ENCODE peak calls at places on chromosome 11, in six cellular contexts. One of them, this sample, is unnamed.

GRCh38 chr11:69637956-69638871 is 2.7 kb upstream of the CCND1 start:
- DNase-seq in GM12864: no peak
- DNase-seq in body of pancreas: peak
- DNase-seq in PC-9: peak
- DNase-seq in AG04450: no peak
- DNase-seq in Panc1: no peak
- DNase-seq in this sample: no peak

GRCh38 chr11:121591405-121592033 is 138.8 kb upstream of the SORL1-AS1 start:
- DNase-seq in GM12864: no peak
- DNase-seq in body of pancreas: peak
- DNase-seq in PC-9: no peak
- DNase-seq in AG04450: peak
- DNase-seq in Panc1: peak
- DNase-seq in this sample: no peak

GRCh38 chr11:78940500-78941225 is 366.0 kb upstream of the NARS2 start:
- DNase-seq in GM12864: no peak
- DNase-seq in body of pancreas: no peak
- DNase-seq in PC-9: no peak
- DNase-seq in AG04450: no peak
- DNase-seq in Panc1: no peak
- DNase-seq in this sample: no peak

GRCh38 chr11:64742087-64742939 is 1.6 kb downstream of the RASGRP2 start:
- DNase-seq in GM12864: no peak
- DNase-seq in body of pancreas: no peak
- DNase-seq in PC-9: no peak
- DNase-seq in AG04450: no peak
- DNase-seq in Panc1: no peak
- DNase-seq in this sample: no peak

GRCh38 chr11:81007046-81007445 is 1566.2 kb upstream of the TENM4 start:
- DNase-seq in GM12864: no peak
- DNase-seq in body of pancreas: no peak
- DNase-seq in PC-9: peak
- DNase-seq in AG04450: no peak
- DNase-seq in Panc1: no peak
- DNase-seq in this sample: no peak

GRCh38 chr11:89458646-89459045 is 32.5 kb downstream of the NOX4 start:
- DNase-seq in GM12864: no peak
- DNase-seq in body of pancreas: no peak
- DNase-seq in PC-9: no peak
- DNase-seq in AG04450: no peak
- DNase-seq in Panc1: no peak
- DNase-seq in this sample: peak

GRCh38 chr11:69220581-69221051 is 64.9 kb downstream of the SMIM38 start:
- DNase-seq in GM12864: no peak
- DNase-seq in body of pancreas: peak
- DNase-seq in PC-9: no peak
- DNase-seq in AG04450: no peak
- DNase-seq in Panc1: no peak
- DNase-seq in this sample: no peak

GRCh38 chr11:129729823-129730222 is 85.8 kb upstream of the TMEM45B start:
- DNase-seq in GM12864: no peak
- DNase-seq in body of pancreas: no peak
- DNase-seq in PC-9: no peak
- DNase-seq in AG04450: no peak
- DNase-seq in Panc1: no peak
- DNase-seq in this sample: no peak

GRCh38 chr11:5550440-5551095 is 2.2 kb upstream of the OR52H1 start:
- DNase-seq in GM12864: no peak
- DNase-seq in body of pancreas: no peak
- DNase-seq in PC-9: peak
- DNase-seq in AG04450: peak
- DNase-seq in Panc1: peak
- DNase-seq in this sample: peak

GRCh38 chr11:62077136-62077535 is 46.7 kb upstream of the INCENP start:
- DNase-seq in GM12864: no peak
- DNase-seq in body of pancreas: no peak
- DNase-seq in PC-9: no peak
- DNase-seq in AG04450: no peak
- DNase-seq in Panc1: no peak
- DNase-seq in this sample: no peak

DNA sequence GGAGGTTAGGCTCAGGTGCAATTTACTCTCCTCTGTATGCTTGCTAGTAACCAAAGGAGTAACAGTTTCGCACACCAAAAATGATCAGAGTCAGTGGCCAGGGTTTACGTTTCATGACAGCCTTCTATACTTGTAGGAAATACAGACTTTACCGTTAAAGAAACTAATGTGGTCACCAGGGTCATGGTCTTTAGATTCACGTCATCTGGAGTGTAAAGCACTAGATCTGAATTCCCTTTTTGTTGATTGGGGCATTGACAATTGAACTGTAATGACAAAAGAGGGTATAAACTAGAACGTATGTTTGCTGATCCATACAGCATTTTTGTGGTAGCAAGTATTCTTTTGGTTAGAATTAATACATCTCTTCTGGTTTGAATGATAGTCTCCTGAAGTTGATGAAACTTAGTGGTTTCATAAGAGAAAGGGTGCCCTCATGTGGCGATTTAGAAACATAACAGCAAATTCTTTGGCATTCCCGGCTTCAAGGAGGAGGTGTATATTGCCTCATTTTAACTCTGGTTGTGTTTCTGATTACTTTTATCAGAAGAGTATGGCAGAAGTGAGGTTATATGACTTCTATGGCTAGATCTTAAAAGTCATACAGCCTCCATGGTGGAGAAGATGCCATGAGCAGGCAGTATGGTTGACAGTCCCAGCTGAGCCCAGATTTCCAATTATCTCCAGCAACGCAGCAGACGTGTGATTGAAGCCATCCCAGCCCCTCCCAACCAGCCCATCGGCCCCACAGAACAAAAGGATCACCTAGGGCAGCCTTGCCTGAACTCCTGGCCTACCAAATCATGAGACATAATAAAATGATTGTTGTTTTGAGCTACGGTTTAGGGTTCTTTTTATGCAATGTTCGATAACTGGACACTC is 35.1 kb downstream of the MMP7 start:
- DNase-seq in GM12864: peak
- DNase-seq in body of pancreas: peak
- DNase-seq in PC-9: peak
- DNase-seq in AG04450: peak
- DNase-seq in Panc1: peak
- DNase-seq in this sample: peak
- H3K4me3 ChIP-seq in GM12864: no peak
- H3K4me3 ChIP-seq in body of pancreas: no peak
- H3K4me3 ChIP-seq in PC-9: no peak
- H3K4me3 ChIP-seq in AG04450: no peak
- H3K4me3 ChIP-seq in Panc1: peak
- H3K4me3 ChIP-seq in this sample: no peak

DNA sequence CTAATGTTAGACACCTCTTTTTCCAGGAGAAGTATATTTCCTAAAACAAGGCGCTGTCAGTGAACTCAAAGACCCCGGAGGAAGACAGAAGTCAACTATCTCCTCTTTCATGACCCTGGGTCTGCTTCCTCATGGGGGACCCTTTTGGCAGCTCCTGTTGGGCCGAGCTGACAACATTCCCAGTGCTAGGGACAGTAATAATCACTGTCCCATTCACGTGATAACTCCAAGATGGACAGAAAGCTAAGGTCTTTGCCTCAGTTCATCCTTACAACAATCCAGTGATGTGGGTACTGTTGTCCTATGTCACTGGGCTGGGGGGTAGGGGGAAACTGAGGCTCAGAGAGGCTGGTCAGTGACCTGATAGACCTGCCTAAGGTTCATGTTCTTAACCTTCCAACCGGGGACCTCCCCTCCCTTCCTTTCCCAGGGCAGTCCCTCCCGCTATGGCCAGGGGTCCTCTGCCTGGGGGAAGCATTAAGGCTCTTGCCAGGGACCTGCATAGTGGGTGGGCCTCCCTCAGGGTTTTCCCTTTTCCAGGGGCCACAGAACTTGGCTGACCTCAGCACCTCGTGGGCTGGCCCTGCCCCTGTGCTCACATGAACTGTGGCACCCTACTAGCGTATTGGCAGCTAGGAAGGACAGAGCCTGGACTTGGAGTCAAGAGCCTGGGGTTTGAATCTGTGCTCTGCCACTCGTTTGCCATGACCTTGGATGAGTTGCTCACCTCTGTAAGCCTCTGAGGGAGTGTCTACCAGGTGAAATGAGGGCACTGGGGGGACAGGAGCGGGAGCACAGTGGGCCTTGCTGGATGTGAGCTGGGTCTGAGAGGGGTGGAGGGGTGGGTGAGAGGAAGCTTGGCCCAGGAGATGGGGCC is 53.6 kb downstream of the LRRC32 start:
- DNase-seq in GM12864: no peak
- DNase-seq in body of pancreas: no peak
- DNase-seq in PC-9: no peak
- DNase-seq in AG04450: no peak
- DNase-seq in Panc1: no peak
- DNase-seq in this sample: no peak
- TF ChIP-seq CTCF in GM12864: no peak
- TF ChIP-seq CTCF in body of pancreas: no peak
- TF ChIP-seq CTCF in PC-9: no peak
- TF ChIP-seq CTCF in AG04450: no peak
- TF ChIP-seq CTCF in Panc1: no peak
- TF ChIP-seq CTCF in this sample: no peak

DNA sequence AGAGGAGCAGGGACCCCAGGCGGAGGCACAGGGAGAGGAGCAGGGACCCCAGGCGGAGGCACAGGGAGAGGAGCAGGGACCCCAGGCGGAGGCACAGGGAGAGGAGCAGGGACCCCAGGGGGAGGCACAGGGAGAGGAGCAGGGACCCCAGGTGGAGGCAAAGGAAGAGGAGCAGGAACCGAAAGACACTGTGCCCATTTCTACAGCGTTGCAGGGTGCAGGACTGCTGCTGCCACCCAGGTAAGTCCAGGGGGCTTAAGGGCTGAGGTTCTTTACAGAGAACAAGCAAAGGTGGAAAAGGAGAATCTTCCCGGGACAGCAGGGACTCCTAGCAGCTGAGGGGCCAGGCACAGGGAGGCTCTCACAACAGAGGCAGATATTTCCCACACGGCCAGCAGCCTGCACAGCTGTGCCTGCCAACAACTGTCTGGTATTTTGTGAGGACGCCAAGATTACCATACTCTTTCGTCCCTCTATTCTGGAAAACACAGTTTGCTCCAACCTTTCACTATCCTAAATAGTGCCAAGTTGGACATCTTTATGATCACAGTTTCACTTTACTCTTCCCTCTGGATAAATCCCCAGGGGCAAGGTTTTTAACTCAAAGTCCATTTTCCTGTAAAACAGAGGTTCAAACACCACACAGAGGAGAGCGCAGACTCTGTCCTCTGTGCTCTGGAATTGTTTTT is 39.4 kb downstream of the SHANK2 start:
- DNase-seq in GM12864: no peak
- DNase-seq in body of pancreas: no peak
- DNase-seq in PC-9: no peak
- DNase-seq in AG04450: no peak
- DNase-seq in Panc1: no peak
- DNase-seq in this sample: no peak
- H3K4me3 ChIP-seq in GM12864: no peak
- H3K4me3 ChIP-seq in body of pancreas: no peak
- H3K4me3 ChIP-seq in PC-9: no peak
- H3K4me3 ChIP-seq in AG04450: no peak
- H3K4me3 ChIP-seq in Panc1: no peak
- H3K4me3 ChIP-seq in this sample: no peak

GRCh38 chr11:45091563-45092392 is 54.7 kb upstream of the PRDM11 start:
- DNase-seq in GM12864: no peak
- DNase-seq in body of pancreas: no peak
- DNase-seq in PC-9: peak
- DNase-seq in AG04450: no peak
- DNase-seq in Panc1: no peak
- DNase-seq in this sample: no peak

GRCh38 chr11:45089251-45089650 is 57.2 kb upstream of the PRDM11 start:
- DNase-seq in GM12864: no peak
- DNase-seq in body of pancreas: peak
- DNase-seq in PC-9: peak
- DNase-seq in AG04450: peak
- DNase-seq in Panc1: no peak
- DNase-seq in this sample: no peak

GRCh38 chr11:45090607-45091006 is 55.8 kb upstream of the PRDM11 start:
- DNase-seq in GM12864: no peak
- DNase-seq in body of pancreas: no peak
- DNase-seq in PC-9: no peak
- DNase-seq in AG04450: no peak
- DNase-seq in Panc1: no peak
- DNase-seq in this sample: no peak

GRCh38 chr11:45087761-45088160 is 58.7 kb upstream of the PRDM11 start:
- DNase-seq in GM12864: no peak
- DNase-seq in body of pancreas: no peak
- DNase-seq in PC-9: no peak
- DNase-seq in AG04450: no peak
- DNase-seq in Panc1: no peak
- DNase-seq in this sample: no peak

GRCh38 chr11:45089845-45090499 is 56.5 kb upstream of the PRDM11 start:
- DNase-seq in GM12864: no peak
- DNase-seq in body of pancreas: no peak
- DNase-seq in PC-9: no peak
- DNase-seq in AG04450: no peak
- DNase-seq in Panc1: no peak
- DNase-seq in this sample: no peak
- TF ChIP-seq CTCF in GM12864: no peak
- TF ChIP-seq CTCF in body of pancreas: no peak
- TF ChIP-seq CTCF in PC-9: no peak
- TF ChIP-seq CTCF in AG04450: peak
- TF ChIP-seq CTCF in Panc1: no peak
- TF ChIP-seq CTCF in this sample: peak

DNA sequence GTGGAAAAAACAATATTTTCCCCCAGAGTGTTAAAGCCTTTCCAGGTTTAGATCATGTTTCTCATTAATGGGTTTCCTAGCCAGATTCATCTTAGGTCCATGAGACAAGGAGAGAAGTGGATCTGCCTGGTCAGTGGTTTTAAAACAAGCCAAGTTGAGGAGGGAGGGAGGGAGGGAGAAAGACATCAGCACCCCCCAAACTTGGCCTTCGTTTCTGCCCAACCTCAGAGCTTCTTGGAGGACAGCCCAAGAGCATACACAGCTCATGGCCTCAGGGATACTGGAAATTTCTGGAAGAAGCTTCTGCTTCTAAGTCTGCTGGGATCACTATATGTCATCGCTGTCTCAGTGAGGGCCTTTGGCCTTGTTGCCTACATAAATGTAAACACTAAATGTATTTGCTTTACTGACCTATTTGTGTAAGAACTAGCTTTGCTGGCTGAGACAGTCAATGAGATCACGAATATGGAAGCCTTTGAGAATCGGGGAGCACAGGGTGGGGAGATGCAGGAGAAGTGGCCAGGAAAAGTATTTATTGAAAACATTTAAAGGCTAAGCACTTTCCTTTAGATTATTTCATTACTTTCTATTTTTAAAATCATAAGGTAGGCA is 375.1 kb downstream of the BUD13 start:
- DNase-seq in GM12864: no peak
- DNase-seq in body of pancreas: no peak
- DNase-seq in PC-9: no peak
- DNase-seq in AG04450: no peak
- DNase-seq in Panc1: no peak
- DNase-seq in this sample: no peak
- H3K4me3 ChIP-seq in GM12864: no peak
- H3K4me3 ChIP-seq in body of pancreas: no peak
- H3K4me3 ChIP-seq in PC-9: no peak
- H3K4me3 ChIP-seq in AG04450: no peak
- H3K4me3 ChIP-seq in Panc1: no peak
- H3K4me3 ChIP-seq in this sample: no peak

This sample was measured in epithelial cell of proximal tubule.